ENCODE peak calls at places on chromosome 6, in eight cellular contexts. V is PC-3; Y is GM23248; P is heart right ventricle; X is HCT116; E is heart left ventricle; G is CD8-positive, alpha-beta memory T cell; M is GM12878. F is an unnamed sample.
A peak's percentile ranks its signal among the peaks of the same experiment; 100 is the strongest.

GRCh38 chr6:99349620-99350141 is at the start of gene FAXC:
- DNase-seq in V (peak; percentile 58), Y (peak; percentile 52), P (peak; percentile 10), X (peak; percentile 16), E (no peak), G (no peak), M (no peak), F (no peak)

GRCh38 chr6:67541591-67541990 is 1093.5 kb upstream of the ADGRB3 start:
- DNase-seq in V (peak; percentile 34), Y (no peak), P (no peak), X (no peak), E (no peak), G (no peak), M (no peak), F (no peak)

GRCh38 chr6:111583986-111584385 is 21.7 kb downstream of the TRAF3IP2 start:
- DNase-seq in V (no peak), Y (no peak), P (no peak), X (no peak), E (no peak), G (no peak), M (no peak), F (no peak)

GRCh38 chr6:42428326-42429041 is 23.2 kb downstream of the TRERF1 start:
- DNase-seq in V (no peak), Y (peak; percentile 63), P (peak; percentile 64), X (no peak), E (peak; percentile 72), G (peak; percentile 34), M (no peak), F (peak; percentile 62)

GRCh38 chr6:169243154-169243553 is 10.5 kb downstream of the THBS2 start:
- DNase-seq in V (no peak), Y (no peak), P (no peak), X (no peak), E (no peak), G (no peak), M (no peak), F (no peak)

GRCh38 chr6:26103770-26104456 is 16.7 kb downstream of the HFE start:
- DNase-seq in V (peak; percentile 97), Y (peak; percentile 92), P (peak; percentile 83), X (peak; percentile 95), E (peak; percentile 90), G (peak; percentile 83), M (peak; percentile 99), F (peak; percentile 80)

GRCh38 chr6:166423781-166424180 is 41.0 kb upstream of the MPC1 start:
- DNase-seq in V (no peak), Y (no peak), P (no peak), X (no peak), E (no peak), G (no peak), M (no peak), F (no peak)

GRCh38 chr6:64411226-64411625 is 775.6 kb downstream of the PHF3 start:
- DNase-seq in V (no peak), Y (peak; percentile 60), P (no peak), X (no peak), E (no peak), G (no peak), M (no peak), F (no peak)

GRCh38 chr6:71198908-71199307 is 89.7 kb upstream of the OGFRL1 start:
- DNase-seq in V (no peak), Y (no peak), P (no peak), X (no peak), E (no peak), G (no peak), M (no peak), F (no peak)

GRCh38 chr6:4803343-4803744 is 27.1 kb downstream of the CDYL start:
- DNase-seq in V (no peak), Y (no peak), P (no peak), X (no peak), E (no peak), G (no peak), M (no peak), F (no peak)
- H3K4me1 ChIP-seq in V (peaks cover 9% of the 10 kb centered on the region), Y (peaks cover 15% of the 10 kb centered on the region), P (peaks cover 38% of the 10 kb centered on the region), X (no peaks in the 10 kb centered on the region), E (peaks cover 26% of the 10 kb centered on the region), G (peaks cover 24% of the 10 kb centered on the region), M (peaks cover 49% of the 10 kb centered on the region), F (peaks cover 57% of the 10 kb centered on the region)

GRCh38 chr6:157314705-157315321 is 8.5 kb downstream of the TMEM242 start:
- DNase-seq in V (peak; percentile 75), Y (peak; percentile 84), P (no peak), X (peak; percentile 58), E (no peak), G (no peak), M (peak; percentile 42), F (no peak)
- H3K27ac ChIP-seq in V (no peak overlapping the region), Y (peak overlapping the region; percentile 2), P (peak overlapping the region; percentile 26), X (no peak overlapping the region), E (no peak overlapping the region), G (no peak overlapping the region), M (no peak overlapping the region), F (peak overlapping the region; percentile 4)

GRCh38 chr6:143697401-143697800 is 19.6 kb downstream of the PHACTR2 start:
- DNase-seq in V (no peak), Y (no peak), P (no peak), X (no peak), E (no peak), G (no peak), M (no peak), F (no peak)
- H3K4me1 ChIP-seq in V (peaks cover 17% of the 10 kb centered on the region), Y (peaks cover 32% of the 10 kb centered on the region), P (peaks cover 88% of the 10 kb centered on the region), X (no peaks in the 10 kb centered on the region), E (peaks cover 81% of the 10 kb centered on the region), G (no peaks in the 10 kb centered on the region), M (peaks cover 6% of the 10 kb centered on the region), F (peaks cover 96% of the 10 kb centered on the region)

GRCh38 chr6:16669227-16669626 is 92.0 kb downstream of the ATXN1 start:
- DNase-seq in V (peak; percentile 93), Y (peak; percentile 84), P (no peak), X (peak; percentile 38), E (no peak), G (peak; percentile 46), M (no peak), F (no peak)

GRCh38 chr6:16667509-16667908 is 93.8 kb downstream of the ATXN1 start:
- DNase-seq in V (no peak), Y (no peak), P (no peak), X (no peak), E (no peak), G (no peak), M (no peak), F (no peak)

GRCh38 chr6:16670617-16671051 is 90.6 kb downstream of the ATXN1 start:
- DNase-seq in V (no peak), Y (no peak), P (no peak), X (no peak), E (no peak), G (no peak), M (no peak), F (no peak)

GRCh38 chr6:16671302-16672289 is 89.7 kb downstream of the ATXN1 start:
- DNase-seq in V (peak; percentile 41), Y (no peak), P (no peak), X (no peak), E (no peak), G (no peak), M (no peak), F (no peak)

DNA sequence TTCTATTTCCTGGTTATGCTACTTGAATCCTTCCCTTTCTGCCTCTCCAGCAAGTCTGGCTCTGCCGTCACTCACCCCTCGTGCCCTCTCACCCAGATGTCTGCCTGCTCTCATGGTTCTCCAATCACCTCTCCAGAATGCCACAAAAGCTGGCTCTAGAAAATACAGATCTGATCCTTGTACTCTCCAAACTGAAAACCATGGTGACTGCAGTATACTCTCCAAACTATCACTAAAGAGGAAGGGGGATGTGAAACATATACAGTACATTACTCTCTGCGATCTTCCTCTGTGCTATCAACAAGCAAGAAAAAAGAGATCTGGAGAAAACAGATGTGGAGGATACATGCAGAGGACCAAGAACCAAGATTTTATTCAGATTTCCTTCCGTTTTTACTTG is 91.1 kb downstream of the ATXN1 start:
- DNase-seq in V (peak; percentile 19), Y (no peak), P (peak; percentile 58), X (no peak), E (peak; percentile 62), G (no peak), M (no peak), F (peak; percentile 50)
- H3K27ac ChIP-seq in V (peak overlapping the region; percentile 82), Y (no peak overlapping the region), P (peak overlapping the region; percentile 46), X (peak overlapping the region; percentile 44), E (peak overlapping the region; percentile 52), G (no peak overlapping the region), M (peak overlapping the region; percentile 38), F (peak overlapping the region; percentile 46)

DNA sequence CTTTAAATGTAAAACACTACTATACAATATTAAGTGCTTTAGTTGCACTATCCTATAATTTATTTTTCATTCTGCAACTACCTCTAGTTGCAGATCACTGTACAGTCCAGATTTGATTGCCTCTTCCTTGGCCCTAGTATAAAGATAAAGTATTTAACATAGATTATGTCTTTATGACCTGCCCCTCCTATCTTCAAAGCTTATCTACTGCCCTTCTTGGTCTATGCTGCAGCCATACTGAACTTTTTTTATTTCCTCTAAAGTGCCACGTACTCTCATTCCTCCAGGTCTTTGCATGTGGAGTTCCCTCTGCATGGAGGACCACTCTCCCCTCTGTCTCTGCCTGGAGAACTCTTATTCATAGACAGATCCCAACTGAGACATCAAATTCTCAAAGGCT is 168.1 kb downstream of the PTPRK start:
- DNase-seq in V (no peak), Y (no peak), P (no peak), X (no peak), E (no peak), G (no peak), M (no peak), F (no peak)
- H3K4me1 ChIP-seq in V (peaks cover 9% of the 10 kb centered on the region), Y (peaks cover 10% of the 10 kb centered on the region), P (peaks cover 13% of the 10 kb centered on the region), X (peaks cover 10% of the 10 kb centered on the region), E (peaks cover 5% of the 10 kb centered on the region), G (no peaks in the 10 kb centered on the region), M (no peaks in the 10 kb centered on the region), F (peaks cover 37% of the 10 kb centered on the region)

GRCh38 chr6:11604215-11604614 is 66.7 kb downstream of the TMEM170B start:
- DNase-seq in V (no peak), Y (no peak), P (no peak), X (no peak), E (no peak), G (no peak), M (no peak), F (no peak)

GRCh38 chr6:11607381-11607780 is 69.8 kb downstream of the TMEM170B start:
- DNase-seq in V (no peak), Y (no peak), P (no peak), X (no peak), E (no peak), G (no peak), M (no peak), F (no peak)

GRCh38 chr6:11606287-11606686 is 68.7 kb downstream of the TMEM170B start:
- DNase-seq in V (no peak), Y (no peak), P (no peak), X (no peak), E (no peak), G (no peak), M (no peak), F (no peak)

GRCh38 chr6:11605507-11605905 is 68.0 kb downstream of the TMEM170B start:
- DNase-seq in V (no peak), Y (no peak), P (no peak), X (no peak), E (no peak), G (no peak), M (no peak), F (no peak)

DNA sequence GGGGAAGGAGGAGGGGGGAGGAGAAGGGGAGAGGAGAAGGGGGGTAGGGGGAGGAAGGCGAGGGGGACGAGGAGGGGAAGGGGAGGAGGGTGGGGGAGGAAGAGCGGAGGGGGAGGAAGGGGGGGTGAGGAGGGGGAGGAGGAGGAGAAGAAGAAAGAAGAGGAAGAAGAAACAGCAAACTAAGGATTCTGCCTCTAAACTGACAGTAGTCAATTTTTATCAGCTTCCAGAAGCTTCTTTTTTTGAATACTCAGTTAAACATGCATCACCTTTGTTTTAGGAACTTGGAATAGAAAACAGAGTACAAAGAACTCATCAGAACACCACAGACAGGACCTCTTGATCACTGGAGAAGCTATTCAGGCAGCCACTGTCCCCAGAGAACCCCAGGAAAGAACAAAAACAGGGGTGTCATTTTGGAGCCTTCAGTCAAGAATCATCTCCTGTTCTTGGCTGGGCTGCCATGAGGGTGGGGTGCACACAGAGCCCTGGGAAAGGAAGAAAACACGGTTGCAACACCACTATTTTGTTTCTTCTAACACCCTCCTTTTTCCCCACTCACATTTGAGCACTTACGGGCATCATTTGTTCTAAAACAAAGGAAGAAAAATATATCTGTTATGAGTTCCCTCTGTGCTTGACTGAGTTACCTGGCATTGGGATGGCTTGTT is 67.4 kb downstream of the TMEM170B start:
- DNase-seq in V (no peak), Y (no peak), P (no peak), X (no peak), E (no peak), G (no peak), M (no peak), F (no peak)
- H3K27ac ChIP-seq in V (no peak overlapping the region), Y (no peak overlapping the region), P (no peak overlapping the region), X (no peak overlapping the region), E (no peak overlapping the region), G (no peak overlapping the region), M (no peak overlapping the region), F (peak overlapping the region; percentile 51)